ENCODE peak calls at places on chromosome 4, in six cellular contexts. U is kidney epithelial cell, C is foreskin fibroblast, H is heart right ventricle, M is HCT116, T is BE2C. G is an unnamed sample.

GRCh38 chr4:41106081-41106480 is 108.3 kb downstream of the APBB2 start:
- DNase-seq in U (no peak), C (no peak), H (no peak), M (no peak), T (no peak), G (no peak)

GRCh38 chr4:135418353-135418752 is 1216.8 kb upstream of the PABPC4L start:
- DNase-seq in U (no peak), C (no peak), H (no peak), M (peak), T (peak), G (no peak)

GRCh38 chr4:57109847-57110634 is at the start of gene IGFBP7:
- DNase-seq in U (no peak), C (peak), H (peak), M (no peak), T (peak), G (no peak)

GRCh38 chr4:79959652-79960051 is 113.4 kb downstream of the ANTXR2 start:
- DNase-seq in U (no peak), C (no peak), H (no peak), M (no peak), T (no peak), G (no peak)

GRCh38 chr4:170157670-170158069 is 67.9 kb upstream of the AADAT start:
- DNase-seq in U (no peak), C (no peak), H (no peak), M (no peak), T (no peak), G (no peak)

GRCh38 chr4:87123241-87123640 is 97.2 kb downstream of the KLHL8 start:
- DNase-seq in U (no peak), C (no peak), H (no peak), M (no peak), T (no peak), G (no peak)

GRCh38 chr4:152165146-152165545 is 370.7 kb downstream of the FBXW7 start:
- DNase-seq in U (peak), C (no peak), H (no peak), M (no peak), T (no peak), G (peak)

GRCh38 chr4:18138076-18138665 is 116.6 kb upstream of the LCORL start:
- DNase-seq in U (no peak), C (no peak), H (no peak), M (no peak), T (no peak), G (no peak)

GRCh38 chr4:90027565-90027964 is 99.6 kb upstream of the CCSER1 start:
- DNase-seq in U (no peak), C (no peak), H (no peak), M (no peak), T (no peak), G (no peak)

GRCh38 chr4:185895866-185896265 is 83.9 kb upstream of the SORBS2 start:
- DNase-seq in U (no peak), C (no peak), H (no peak), M (no peak), T (no peak), G (no peak)

GRCh38 chr4:6632125-6632524 is 8.4 kb upstream of the MRFAP1 start:
- DNase-seq in U (no peak), C (no peak), H (no peak), M (no peak), T (no peak), G (no peak)

GRCh38 chr4:184384056-184384809 is 90.1 kb downstream of the IRF2 start:
- DNase-seq in U (peak), C (peak), H (no peak), M (no peak), T (no peak), G (peak)

GRCh38 chr4:137861682-137862081 is 329.4 kb upstream of the PCDH18 start:
- DNase-seq in U (no peak), C (peak), H (no peak), M (no peak), T (no peak), G (peak)

GRCh38 chr4:77010841-77011354 is 61.3 kb downstream of the SEPTIN11 start:
- DNase-seq in U (no peak), C (peak), H (no peak), M (no peak), T (no peak), G (peak)

GRCh38 chr4:7960790-7961655 is 21.4 kb upstream of the AFAP1 start:
- DNase-seq in U (peak), C (peak), H (no peak), M (no peak), T (no peak), G (peak)

GRCh38 chr4:108035691-108036090 is 46.0 kb downstream of the HADH start:
- DNase-seq in U (no peak), C (no peak), H (no peak), M (no peak), T (no peak), G (no peak)
- H3K4me3 ChIP-seq in U (no peak), C (no peak), H (no peak), M (no peak), T (no peak), G (no peak)

GRCh38 chr4:153295131-153295755 is 49.2 kb upstream of the MND1 start:
- DNase-seq in U (no peak), C (no peak), H (no peak), M (no peak), T (no peak), G (no peak)
- TF ChIP-seq CTCF in U (no peak), C (no peak), H (no peak), M (no peak), T (no peak), G (no peak)

GRCh38 chr4:154741877-154742851 is 1.6 kb upstream of the LRAT start:
- DNase-seq in U (no peak), C (no peak), H (no peak), M (no peak), T (no peak), G (no peak)

GRCh38 chr4:154739111-154739510 is 4.7 kb upstream of the LRAT start:
- DNase-seq in U (no peak), C (no peak), H (no peak), M (no peak), T (no peak), G (no peak)

GRCh38 chr4:154743683-154744340 is at the start of gene LRAT:
- DNase-seq in U (no peak), C (no peak), H (no peak), M (peak), T (peak), G (no peak)

GRCh38 chr4:154740462-154740861 is 3.3 kb upstream of the LRAT start:
- DNase-seq in U (no peak), C (no peak), H (no peak), M (no peak), T (no peak), G (no peak)

DNA sequence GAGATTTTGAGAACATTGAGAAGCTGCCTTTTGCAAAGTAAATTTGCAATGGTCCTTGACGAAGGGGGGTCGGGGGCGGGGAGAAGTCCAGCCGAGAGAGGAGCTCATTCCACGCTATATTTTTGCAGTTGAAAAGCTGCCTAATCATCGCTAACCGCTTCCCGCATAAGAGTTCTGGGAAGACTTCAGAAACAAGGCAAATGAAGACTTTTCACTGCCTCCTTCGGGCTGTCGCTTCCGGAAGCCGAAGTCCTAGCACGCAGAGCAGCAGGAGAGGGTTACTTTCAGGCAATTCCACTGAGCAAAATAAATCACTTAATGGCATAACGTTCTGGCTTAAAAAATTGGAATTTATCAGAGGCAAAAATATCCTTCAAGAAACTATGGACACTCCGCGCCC is 2.7 kb upstream of the LRAT start:
- DNase-seq in U (no peak), C (no peak), H (no peak), M (no peak), T (no peak), G (no peak)
- H3K4me3 ChIP-seq in U (no peak), C (no peak), H (no peak), M (no peak), T (no peak), G (no peak)

GRCh38 chr4:107755841-107756356 is 35.9 kb upstream of the PAPSS1 start:
- DNase-seq in U (no peak), C (peak), H (no peak), M (no peak), T (no peak), G (no peak)

GRCh38 chr4:107757293-107757692 is 37.3 kb upstream of the PAPSS1 start:
- DNase-seq in U (no peak), C (no peak), H (no peak), M (no peak), T (no peak), G (no peak)

GRCh38 chr4:107760281-107760947 is 40.4 kb upstream of the PAPSS1 start:
- DNase-seq in U (no peak), C (no peak), H (no peak), M (no peak), T (peak), G (no peak)

DNA sequence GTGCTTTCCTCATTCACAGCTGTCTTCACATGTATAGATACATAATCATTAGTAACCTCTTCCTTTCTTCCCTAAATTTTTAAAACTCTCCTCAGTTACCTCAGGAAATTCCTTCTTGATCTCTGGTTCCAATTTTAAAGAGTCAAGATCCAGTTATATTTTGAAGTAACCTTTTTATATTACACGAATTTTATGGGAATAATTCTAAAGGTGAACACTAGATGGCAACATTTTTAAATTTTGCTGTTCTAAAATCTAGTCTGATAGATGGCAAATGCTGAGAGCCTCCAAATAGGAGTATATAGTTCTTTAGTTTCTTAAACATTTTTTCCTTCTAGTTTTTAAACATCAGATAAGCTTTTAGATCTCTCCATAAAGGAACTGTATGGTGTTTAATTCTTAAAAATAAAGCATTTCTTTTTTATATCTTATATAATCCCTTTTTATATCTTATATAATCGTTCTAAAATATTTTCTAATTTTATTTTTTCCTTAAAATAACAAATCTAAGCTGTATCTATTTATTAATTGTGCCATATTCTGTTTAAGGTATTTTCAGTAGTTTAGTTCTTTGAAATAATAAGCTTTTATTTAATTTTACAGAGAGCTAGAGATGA is 37.9 kb upstream of the PAPSS1 start:
- DNase-seq in U (no peak), C (no peak), H (no peak), M (no peak), T (no peak), G (no peak)
- TF ChIP-seq CTCF in U (peak), C (peak), H (peak), M (peak), T (peak), G (no peak)

G was measured in HFF-Myc.